ENCODE peak calls at places on chromosome 22, in eight cellular contexts. One of them, this sample, is unnamed.

GRCh38 chr22:45937960-45938359 is 39.0 kb downstream of the WNT7B start:
- DNase-seq in pancreas: no peak
- DNase-seq in mucosa of descending colon: no peak
- DNase-seq in Calu3: no peak
- DNase-seq in progenitor cell of endocrine pancreas: no peak
- DNase-seq in lower leg skin: no peak
- DNase-seq in omental fat pad: no peak
- DNase-seq in neural crest cell: no peak
- DNase-seq in this sample: no peak

GRCh38 chr22:26610983-26611382 is 6.8 kb downstream of the CRYBB1 start:
- DNase-seq in pancreas: no peak
- DNase-seq in Calu3: no peak
- DNase-seq in lower leg skin: no peak
- DNase-seq in neural crest cell: no peak
- DNase-seq in mucosa of descending colon: no peak
- DNase-seq in progenitor cell of endocrine pancreas: no peak
- DNase-seq in omental fat pad: no peak
- DNase-seq in this sample: no peak

GRCh38 chr22:23305922-23306374 is 125.6 kb downstream of the BCR start:
- DNase-seq in neural crest cell: no peak
- DNase-seq in omental fat pad: no peak
- DNase-seq in progenitor cell of endocrine pancreas: no peak
- DNase-seq in Calu3: no peak
- DNase-seq in pancreas: no peak
- DNase-seq in mucosa of descending colon: peak; percentile 54
- DNase-seq in lower leg skin: peak; percentile 45
- DNase-seq in this sample: no peak

GRCh38 chr22:37140686-37141323 is 8.9 kb downstream of the IL2RB start:
- DNase-seq in omental fat pad: no peak
- DNase-seq in mucosa of descending colon: no peak
- DNase-seq in Calu3: no peak
- DNase-seq in pancreas: no peak
- DNase-seq in lower leg skin: no peak
- DNase-seq in progenitor cell of endocrine pancreas: no peak
- DNase-seq in neural crest cell: no peak
- DNase-seq in this sample: no peak

GRCh38 chr22:47340851-47341436 is 578.5 kb downstream of the TBC1D22A start:
- DNase-seq in progenitor cell of endocrine pancreas: no peak
- DNase-seq in pancreas: no peak
- DNase-seq in lower leg skin: no peak
- DNase-seq in Calu3: no peak
- DNase-seq in neural crest cell: no peak
- DNase-seq in mucosa of descending colon: no peak
- DNase-seq in omental fat pad: no peak
- DNase-seq in this sample: no peak

GRCh38 chr22:40469181-40469580 is 98.8 kb downstream of the SGSM3 start:
- DNase-seq in neural crest cell: no peak
- DNase-seq in lower leg skin: no peak
- DNase-seq in progenitor cell of endocrine pancreas: no peak
- DNase-seq in Calu3: no peak
- DNase-seq in pancreas: no peak
- DNase-seq in mucosa of descending colon: no peak
- DNase-seq in omental fat pad: no peak
- DNase-seq in this sample: no peak

GRCh38 chr22:41595703-41596102 is 6.1 kb upstream of the PMM1 start:
- DNase-seq in pancreas: no peak
- DNase-seq in neural crest cell: no peak
- DNase-seq in omental fat pad: no peak
- DNase-seq in mucosa of descending colon: peak; percentile 6
- DNase-seq in lower leg skin: no peak
- DNase-seq in Calu3: no peak
- DNase-seq in progenitor cell of endocrine pancreas: no peak
- DNase-seq in this sample: no peak

GRCh38 chr22:46734830-46735453 is 3.1 kb downstream of the CERK start:
- DNase-seq in omental fat pad: no peak
- DNase-seq in lower leg skin: peak; percentile 54
- DNase-seq in progenitor cell of endocrine pancreas: no peak
- DNase-seq in mucosa of descending colon: peak; percentile 85
- DNase-seq in neural crest cell: no peak
- DNase-seq in pancreas: peak; percentile 53
- DNase-seq in Calu3: no peak
- DNase-seq in this sample: no peak

GRCh38 chr22:26470807-26471206 is 12.8 kb downstream of the HPS4 start:
- DNase-seq in mucosa of descending colon: no peak
- DNase-seq in pancreas: no peak
- DNase-seq in neural crest cell: no peak
- DNase-seq in Calu3: no peak
- DNase-seq in omental fat pad: no peak
- DNase-seq in lower leg skin: no peak
- DNase-seq in progenitor cell of endocrine pancreas: no peak
- DNase-seq in this sample: no peak

GRCh38 chr22:39303892-39304671 is 15.3 kb downstream of the RPL3 start:
- DNase-seq in progenitor cell of endocrine pancreas: no peak
- DNase-seq in lower leg skin: no peak
- DNase-seq in Calu3: no peak
- DNase-seq in neural crest cell: no peak
- DNase-seq in mucosa of descending colon: no peak
- DNase-seq in omental fat pad: no peak
- DNase-seq in pancreas: no peak
- DNase-seq in this sample: no peak

GRCh38 chr22:45852826-45853225 is 124.1 kb downstream of the WNT7B start:
- DNase-seq in progenitor cell of endocrine pancreas: no peak
- DNase-seq in lower leg skin: no peak
- DNase-seq in neural crest cell: no peak
- DNase-seq in mucosa of descending colon: no peak
- DNase-seq in omental fat pad: no peak
- DNase-seq in pancreas: no peak
- DNase-seq in Calu3: no peak
- DNase-seq in this sample: no peak

GRCh38 chr22:27647540-27647939 is 154.0 kb downstream of the MN1 start:
- DNase-seq in omental fat pad: no peak
- DNase-seq in neural crest cell: no peak
- DNase-seq in mucosa of descending colon: no peak
- DNase-seq in lower leg skin: no peak
- DNase-seq in Calu3: no peak
- DNase-seq in pancreas: no peak
- DNase-seq in progenitor cell of endocrine pancreas: no peak
- DNase-seq in this sample: no peak

GRCh38 chr22:38948181-38948940 is 9.0 kb upstream of the APOBEC3A start:
- DNase-seq in progenitor cell of endocrine pancreas: no peak
- DNase-seq in Calu3: no peak
- DNase-seq in lower leg skin: no peak
- DNase-seq in omental fat pad: no peak
- DNase-seq in mucosa of descending colon: no peak
- DNase-seq in pancreas: no peak
- DNase-seq in neural crest cell: no peak
- DNase-seq in this sample: no peak

GRCh38 chr22:36900225-36900624 is 13.2 kb upstream of the CSF2RB start:
- DNase-seq in progenitor cell of endocrine pancreas: no peak
- DNase-seq in mucosa of descending colon: no peak
- DNase-seq in lower leg skin: no peak
- DNase-seq in neural crest cell: no peak
- DNase-seq in omental fat pad: no peak
- DNase-seq in Calu3: no peak
- DNase-seq in pancreas: no peak
- DNase-seq in this sample: no peak

GRCh38 chr22:41620646-41621098 is at the start of gene DESI1:
- DNase-seq in mucosa of descending colon: no peak
- DNase-seq in Calu3: peak; percentile 59
- DNase-seq in omental fat pad: peak; percentile 25
- DNase-seq in pancreas: no peak
- DNase-seq in lower leg skin: no peak
- DNase-seq in progenitor cell of endocrine pancreas: no peak
- DNase-seq in neural crest cell: no peak
- DNase-seq in this sample: no peak

GRCh38 chr22:23113067-23113846 is 28.5 kb downstream of the RSPH14 start:
- DNase-seq in lower leg skin: no peak
- DNase-seq in mucosa of descending colon: no peak
- DNase-seq in progenitor cell of endocrine pancreas: no peak
- DNase-seq in pancreas: no peak
- DNase-seq in omental fat pad: no peak
- DNase-seq in Calu3: no peak
- DNase-seq in neural crest cell: no peak
- DNase-seq in this sample: no peak

GRCh38 chr22:40479887-40480538 is 109.6 kb downstream of the SGSM3 start:
- DNase-seq in omental fat pad: no peak
- DNase-seq in lower leg skin: no peak
- DNase-seq in Calu3: no peak
- DNase-seq in progenitor cell of endocrine pancreas: no peak
- DNase-seq in pancreas: no peak
- DNase-seq in mucosa of descending colon: no peak
- DNase-seq in neural crest cell: no peak
- DNase-seq in this sample: no peak

GRCh38 chr22:32985899-32986772 is 72.0 kb downstream of the SYN3 start:
- DNase-seq in neural crest cell: peak; percentile 84
- DNase-seq in lower leg skin: peak; percentile 81
- DNase-seq in mucosa of descending colon: no peak
- DNase-seq in progenitor cell of endocrine pancreas: peak; percentile 61
- DNase-seq in Calu3: peak; percentile 79
- DNase-seq in omental fat pad: peak; percentile 50
- DNase-seq in pancreas: peak; percentile 45
- DNase-seq in this sample: peak; percentile 37

GRCh38 chr22:40400173-40400572 is 29.8 kb downstream of the SGSM3 start:
- DNase-seq in omental fat pad: no peak
- DNase-seq in Calu3: no peak
- DNase-seq in pancreas: no peak
- DNase-seq in progenitor cell of endocrine pancreas: no peak
- DNase-seq in mucosa of descending colon: peak; percentile 78
- DNase-seq in lower leg skin: no peak
- DNase-seq in neural crest cell: no peak
- DNase-seq in this sample: no peak

GRCh38 chr22:21755855-21756284 is 20.3 kb upstream of the YPEL1 start:
- DNase-seq in progenitor cell of endocrine pancreas: no peak
- DNase-seq in lower leg skin: no peak
- DNase-seq in pancreas: no peak
- DNase-seq in omental fat pad: no peak
- DNase-seq in Calu3: no peak
- DNase-seq in neural crest cell: no peak
- DNase-seq in mucosa of descending colon: no peak
- DNase-seq in this sample: no peak

GRCh38 chr22:28440517-28441366 is 238.9 kb downstream of the TTC28 start:
- DNase-seq in Calu3: no peak
- DNase-seq in progenitor cell of endocrine pancreas: no peak
- DNase-seq in mucosa of descending colon: no peak
- DNase-seq in omental fat pad: no peak
- DNase-seq in lower leg skin: no peak
- DNase-seq in neural crest cell: no peak
- DNase-seq in pancreas: peak; percentile 19
- DNase-seq in this sample: no peak

GRCh38 chr22:39078329-39078728 is 1.3 kb downstream of the APOBEC3G start:
- DNase-seq in progenitor cell of endocrine pancreas: no peak
- DNase-seq in Calu3: no peak
- DNase-seq in omental fat pad: no peak
- DNase-seq in pancreas: no peak
- DNase-seq in neural crest cell: no peak
- DNase-seq in mucosa of descending colon: no peak
- DNase-seq in lower leg skin: no peak
- DNase-seq in this sample: no peak

GRCh38 chr22:19503367-19503766 is 20.8 kb downstream of the CLDN5 start:
- DNase-seq in lower leg skin: no peak
- DNase-seq in Calu3: no peak
- DNase-seq in neural crest cell: no peak
- DNase-seq in omental fat pad: no peak
- DNase-seq in pancreas: no peak
- DNase-seq in progenitor cell of endocrine pancreas: no peak
- DNase-seq in mucosa of descending colon: no peak
- DNase-seq in this sample: no peak

GRCh38 chr22:20607157-20607907 is 99.9 kb downstream of the MED15 start:
- DNase-seq in omental fat pad: no peak
- DNase-seq in lower leg skin: no peak
- DNase-seq in pancreas: no peak
- DNase-seq in progenitor cell of endocrine pancreas: no peak
- DNase-seq in mucosa of descending colon: no peak
- DNase-seq in neural crest cell: no peak
- DNase-seq in Calu3: no peak
- DNase-seq in this sample: no peak
- TF ChIP-seq CTCF in omental fat pad: no peak
- TF ChIP-seq CTCF in lower leg skin: no peak
- TF ChIP-seq CTCF in pancreas: no peak
- TF ChIP-seq CTCF in progenitor cell of endocrine pancreas: no peak
- TF ChIP-seq CTCF in mucosa of descending colon: no peak
- TF ChIP-seq CTCF in neural crest cell: no peak
- TF ChIP-seq CTCF in Calu3: no peak
- TF ChIP-seq CTCF in this sample: no peak

DNA sequence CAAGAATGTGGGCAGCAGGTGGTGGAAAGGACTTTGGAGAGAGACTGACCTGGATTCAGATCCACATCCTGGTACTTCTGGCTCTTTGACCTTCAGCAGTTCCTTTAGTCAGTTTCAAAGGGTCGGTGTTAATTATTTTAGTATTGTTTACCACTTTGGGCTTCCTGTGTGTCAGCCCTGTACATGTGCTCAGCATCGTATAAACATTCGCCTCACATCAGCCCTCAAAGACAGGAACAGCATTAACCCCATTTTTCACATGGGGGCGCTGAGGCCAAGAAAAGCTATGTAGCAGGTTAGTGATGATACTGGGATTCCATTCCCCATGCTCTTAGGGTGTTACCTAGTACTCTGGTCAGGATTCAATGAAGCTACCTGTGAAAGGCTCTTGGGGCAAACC is 72.1 kb upstream of the YWHAH start:
- DNase-seq in neural crest cell: no peak
- DNase-seq in omental fat pad: no peak
- DNase-seq in mucosa of descending colon: no peak
- DNase-seq in Calu3: peak; percentile 2
- DNase-seq in progenitor cell of endocrine pancreas: no peak
- DNase-seq in pancreas: no peak
- DNase-seq in lower leg skin: no peak
- DNase-seq in this sample: no peak
- TF ChIP-seq CTCF in neural crest cell: peak; percentile 31
- TF ChIP-seq CTCF in omental fat pad: no peak
- TF ChIP-seq CTCF in mucosa of descending colon: no peak
- TF ChIP-seq CTCF in Calu3: no peak
- TF ChIP-seq CTCF in progenitor cell of endocrine pancreas: no peak
- TF ChIP-seq CTCF in pancreas: no peak
- TF ChIP-seq CTCF in lower leg skin: no peak
- TF ChIP-seq CTCF in this sample: no peak

DNA sequence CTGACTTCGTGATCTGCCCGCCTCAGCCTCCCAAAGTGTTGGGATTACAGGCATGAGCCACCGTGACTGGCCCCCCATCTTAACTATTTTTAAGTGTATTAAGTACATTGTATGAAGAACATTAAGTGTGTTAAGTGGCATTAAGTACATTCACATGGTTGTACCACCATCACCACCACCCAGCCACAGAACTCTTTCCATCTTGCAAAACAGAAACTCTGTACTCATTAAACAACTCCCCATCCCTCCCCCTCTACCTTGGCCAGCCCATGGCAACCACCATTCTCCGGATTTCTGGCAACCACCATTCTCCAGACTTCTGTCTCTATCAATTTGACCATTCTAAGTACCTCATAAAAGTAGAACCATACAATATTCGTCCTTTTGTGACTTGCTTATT is 17.8 kb upstream of the PEX26 start:
- DNase-seq in mucosa of descending colon: no peak
- DNase-seq in progenitor cell of endocrine pancreas: no peak
- DNase-seq in neural crest cell: no peak
- DNase-seq in lower leg skin: no peak
- DNase-seq in omental fat pad: no peak
- DNase-seq in Calu3: no peak
- DNase-seq in pancreas: no peak
- DNase-seq in this sample: no peak
- TF ChIP-seq CTCF in mucosa of descending colon: no peak
- TF ChIP-seq CTCF in progenitor cell of endocrine pancreas: no peak
- TF ChIP-seq CTCF in neural crest cell: no peak
- TF ChIP-seq CTCF in lower leg skin: no peak
- TF ChIP-seq CTCF in omental fat pad: no peak
- TF ChIP-seq CTCF in Calu3: no peak
- TF ChIP-seq CTCF in pancreas: no peak
- TF ChIP-seq CTCF in this sample: no peak

GRCh38 chr22:34804588-34804987 is 261.4 kb upstream of the ISX start:
- DNase-seq in pancreas: no peak
- DNase-seq in lower leg skin: no peak
- DNase-seq in omental fat pad: no peak
- DNase-seq in Calu3: no peak
- DNase-seq in neural crest cell: no peak
- DNase-seq in mucosa of descending colon: no peak
- DNase-seq in progenitor cell of endocrine pancreas: no peak
- DNase-seq in this sample: no peak
- TF ChIP-seq CTCF in pancreas: no peak
- TF ChIP-seq CTCF in lower leg skin: no peak
- TF ChIP-seq CTCF in omental fat pad: no peak
- TF ChIP-seq CTCF in Calu3: no peak
- TF ChIP-seq CTCF in neural crest cell: no peak
- TF ChIP-seq CTCF in mucosa of descending colon: no peak
- TF ChIP-seq CTCF in progenitor cell of endocrine pancreas: peak; percentile 26
- TF ChIP-seq CTCF in this sample: no peak

This sample was measured in AG09319.